ENCODE peak calls at places on chromosomes 4 and X, in six cellular contexts. O, R, S, M, U and V are unnamed samples.

GRCh38 chr4:48575964-48576363 is 85.9 kb downstream of the ZAR1 start:
- DNase-seq in S (no peak), U (no peak), M (no peak), R (no peak), O (no peak), V (no peak)

GRCh38 chrX:105635794-105636193 is 186.5 kb upstream of the NRK start:
- DNase-seq in M (no peak), U (no peak), O (no peak), S (no peak), R (no peak), V (no peak)

GRCh38 chr4:60799214-60799613 is 400.9 kb upstream of the ADGRL3 start:
- DNase-seq in R (no peak), S (no peak), O (no peak), U (no peak), M (no peak), V (no peak)

GRCh38 chr4:113243312-113243711 is 193.9 kb downstream of the ANK2 start:
- DNase-seq in S (no peak), M (no peak), U (no peak), R (no peak), O (no peak), V (no peak)

GRCh38 chr4:146051724-146052396 is 113.2 kb upstream of the ZNF827 start:
- DNase-seq in S (no peak), U (no peak), O (no peak), R (no peak), M (no peak), V (no peak)

GRCh38 chrX:115892056-115892708 is 278.4 kb upstream of the AGTR2 start:
- DNase-seq in M (peak; percentile 22), S (no peak), O (no peak), U (no peak), R (no peak), V (no peak)

GRCh38 chr4:187996502-187997177 is 1.1 kb downstream of the ZFP42 start:
- DNase-seq in S (no peak), U (peak; percentile 80), O (no peak), R (no peak), M (no peak), V (peak; percentile 90)

GRCh38 chr4:39406763-39407583 is at the start of gene KLB:
- DNase-seq in S (no peak), U (no peak), O (no peak), M (no peak), R (no peak), V (no peak)

GRCh38 chr4:110637408-110638131 is 14.7 kb upstream of the PITX2 start:
- DNase-seq in M (no peak), S (no peak), R (no peak), U (peak; percentile 79), O (no peak), V (peak; percentile 88)

GRCh38 chr4:53122280-53123116 is 243.4 kb downstream of the SCFD2 start:
- DNase-seq in O (no peak), R (no peak), U (no peak), S (no peak), M (no peak), V (no peak)

GRCh38 chrX:3526084-3526483 is 179.6 kb upstream of the MXRA5 start:
- DNase-seq in U (no peak), S (no peak), O (no peak), R (no peak), M (no peak), V (no peak)

GRCh38 chr4:101347267-101347556 is at the start of gene PPP3CA:
- DNase-seq in R (peak; percentile 60), U (no peak), O (no peak), M (no peak), S (no peak), V (no peak)

GRCh38 chr4:142264961-142265360 is 581.1 kb downstream of the INPP4B start:
- DNase-seq in O (no peak), U (no peak), R (no peak), S (no peak), M (no peak), V (no peak)

GRCh38 chr4:113300384-113301011 is 251.0 kb downstream of the ANK2 start:
- DNase-seq in R (no peak), U (no peak), M (no peak), O (peak; percentile 39), S (no peak), V (no peak)

GRCh38 chr4:112664611-112665010 is 27.7 kb downstream of the LARP7 start:
- DNase-seq in U (no peak), O (no peak), S (no peak), R (no peak), M (no peak), V (no peak)

GRCh38 chrX:42803320-42803719 is 25.4 kb upstream of the PPP1R2C start:
- DNase-seq in S (no peak), M (no peak), O (no peak), R (no peak), U (no peak), V (no peak)

GRCh38 chr4:112817933-112818921 is 181.3 kb downstream of the LARP7 start:
- DNase-seq in S (no peak), M (peak; percentile 41), R (peak; percentile 68), O (peak; percentile 68), U (peak; percentile 86), V (peak; percentile 93)

GRCh38 chr4:86101841-86102240 is 258.0 kb downstream of the MAPK10 start:
- DNase-seq in O (no peak), S (no peak), U (no peak), M (no peak), R (no peak), V (no peak)

GRCh38 chr4:75048208-75048879 is 115.4 kb downstream of the PARM1 start:
- DNase-seq in R (no peak), S (peak; percentile 33), U (no peak), O (no peak), M (no peak), V (peak; percentile 79)

GRCh38 chr4:3431446-3431993 is 10.2 kb upstream of the HGFAC start:
- DNase-seq in R (no peak), O (no peak), U (no peak), S (no peak), M (no peak), V (no peak)

GRCh38 chr4:37383579-37384229 is 139.2 kb downstream of the NWD2 start:
- DNase-seq in U (peak; percentile 36), O (no peak), R (no peak), S (peak; percentile 43), M (no peak), V (peak; percentile 69)

GRCh38 chr4:152259866-152260265 is 276.0 kb downstream of the FBXW7 start:
- DNase-seq in U (no peak), S (no peak), O (no peak), R (no peak), M (no peak), V (no peak)

GRCh38 chr4:73486497-73486896 is 5.0 kb downstream of the AFM start:
- DNase-seq in U (no peak), M (no peak), O (no peak), R (no peak), S (no peak), V (no peak)

GRCh38 chrX:638482-639131 is 8.0 kb downstream of the SHOX start:
- DNase-seq in O (no peak), M (no peak), R (no peak), U (peak; percentile 65), S (no peak), V (peak; percentile 72)
- H3K27me3 ChIP-seq in O (no peaks in the 10 kb centered on the region), M (peaks cover 53% of the 10 kb centered on the region), R (peaks cover 80% of the 10 kb centered on the region), U (peaks cover 91% of the 10 kb centered on the region), S (peaks cover 8% of the 10 kb centered on the region), V (peaks cover 95% of the 10 kb centered on the region)

GRCh38 chr4:108103096-108103495 is 65.6 kb downstream of the LEF1 start:
- DNase-seq in M (no peak), S (no peak), O (no peak), R (no peak), U (no peak), V (no peak)
- H3K4me1 ChIP-seq in M (no peaks in the 10 kb centered on the region), S (peaks cover 19% of the 10 kb centered on the region), O (no peaks in the 10 kb centered on the region), R (no peaks in the 10 kb centered on the region), U (no peaks in the 10 kb centered on the region), V (no peaks in the 10 kb centered on the region)

DNA sequence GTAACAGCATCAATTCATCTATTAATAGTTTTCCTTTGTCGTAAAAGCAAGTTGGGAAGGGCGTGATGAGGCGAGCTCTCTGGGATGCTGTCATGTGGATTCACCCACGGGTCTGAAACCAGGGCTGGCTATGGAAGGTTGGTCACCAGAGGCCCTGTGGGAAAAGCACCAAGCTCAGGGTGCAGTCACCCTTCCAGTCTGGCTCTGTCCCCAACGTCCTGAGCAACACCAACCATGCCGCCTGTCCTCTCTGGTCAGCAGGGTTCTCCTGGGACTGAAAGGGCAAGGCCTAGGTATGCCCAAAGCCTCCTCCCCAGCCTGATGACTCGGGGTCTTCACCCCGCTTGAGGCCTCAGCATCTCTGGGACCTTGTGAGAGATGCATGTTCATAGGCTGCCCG is 97.2 kb upstream of the MSX1 start:
- DNase-seq in R (no peak), M (no peak), U (no peak), O (no peak), S (no peak), V (peak; percentile 58)
- H3K27me3 ChIP-seq in R (no peaks in the 10 kb centered on the region), M (no peaks in the 10 kb centered on the region), U (no peaks in the 10 kb centered on the region), O (no peaks in the 10 kb centered on the region), S (peaks cover 85% of the 10 kb centered on the region), V (peaks cover 8% of the 10 kb centered on the region)

DNA sequence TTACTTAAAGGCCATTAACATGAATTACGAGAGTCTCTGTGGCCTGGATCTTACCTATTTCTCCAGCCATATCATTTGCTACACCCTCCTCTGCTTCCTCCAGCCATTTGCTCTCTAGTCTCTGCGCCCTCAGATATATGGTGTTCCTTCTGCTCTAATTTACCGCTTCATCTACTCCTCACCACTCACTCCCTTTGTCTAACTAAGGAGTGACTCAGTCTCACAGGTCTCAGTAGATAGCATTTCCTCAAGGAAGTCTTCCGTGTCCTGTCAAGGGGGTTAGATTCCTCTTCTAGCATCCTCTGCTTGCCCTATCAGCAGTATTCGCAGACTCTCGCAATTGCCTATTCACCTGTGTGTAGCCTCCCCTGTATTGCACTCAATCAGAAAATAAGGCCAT is 892.1 kb upstream of the INTU start:
- DNase-seq in R (no peak), M (no peak), O (no peak), U (no peak), S (peak; percentile 25), V (no peak)
- H3K4me1 ChIP-seq in R (no peaks in the 10 kb centered on the region), M (no peaks in the 10 kb centered on the region), O (no peaks in the 10 kb centered on the region), U (no peaks in the 10 kb centered on the region), S (peaks cover 46% of the 10 kb centered on the region), V (peaks cover 5% of the 10 kb centered on the region)

DNA sequence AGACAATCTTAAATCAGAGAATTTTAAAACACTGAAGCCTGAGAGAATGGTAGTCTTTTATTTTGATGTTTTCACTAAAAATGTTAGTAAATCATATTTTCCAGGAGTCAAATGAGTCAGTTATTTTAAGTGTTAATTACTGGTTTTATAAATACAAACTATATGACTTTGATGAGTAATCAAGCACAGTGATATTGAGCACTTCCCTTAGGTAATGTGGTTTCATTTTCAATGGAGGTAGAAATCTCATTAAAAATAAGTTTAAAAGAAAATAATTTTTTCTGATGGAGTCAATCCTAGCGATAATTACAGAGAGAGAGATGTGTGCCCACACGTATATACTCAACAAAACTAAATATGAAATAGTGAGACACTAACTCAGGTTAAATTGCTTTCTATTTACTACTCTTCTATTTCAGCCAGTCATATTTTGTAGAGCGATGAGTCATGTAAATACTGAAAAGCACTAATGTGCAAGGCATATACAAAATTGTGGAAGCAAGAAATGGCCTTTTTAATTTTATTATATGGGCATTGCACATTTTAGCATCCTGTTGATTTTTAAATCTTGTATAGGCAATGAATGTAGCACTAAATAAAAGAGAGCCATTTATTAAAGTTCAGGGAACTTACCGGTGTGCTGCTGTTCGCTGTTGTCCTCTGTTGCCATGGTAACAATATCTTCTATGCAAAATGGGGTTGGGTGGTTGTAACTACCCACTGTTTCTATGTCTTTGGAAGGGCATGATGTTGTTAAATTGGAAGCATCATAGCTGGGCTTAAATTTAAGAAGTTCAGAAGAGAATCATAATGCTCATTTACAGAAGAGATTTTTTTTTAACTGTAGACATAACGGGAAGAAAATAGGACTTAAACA is 513.7 kb downstream of the TLL1 start:
- DNase-seq in R (no peak), M (no peak), O (no peak), U (no peak), S (no peak), V (no peak)
- H3K27me3 ChIP-seq in R (no peaks in the 10 kb centered on the region), M (no peaks in the 10 kb centered on the region), O (no peaks in the 10 kb centered on the region), U (no peaks in the 10 kb centered on the region), S (no peaks in the 10 kb centered on the region), V (no peaks in the 10 kb centered on the region)